ENCODE peak calls at places on chromosomes 2 and 18, in four cellular contexts. I, D, N and L are unnamed samples.

GRCh38 chr2:62570861-62571698 is 65.1 kb upstream of the TMEM17 start:
- DNase-seq in D (no peak), N (peak), I (peak), L (no peak)

GRCh38 chr2:36915627-36916026 is 50.7 kb downstream of the STRN start:
- DNase-seq in D (no peak), N (no peak), I (no peak), L (no peak)

GRCh38 chr2:42314892-42315468 is 46.0 kb downstream of the COX7A2L start:
- DNase-seq in I (peak), N (no peak), D (no peak), L (no peak)

GRCh38 chr2:238502088-238502810 is 75.5 kb downstream of the ASB1 start:
- DNase-seq in N (no peak), D (peak), I (no peak), L (peak)

GRCh38 chr2:151775057-151775740 is 40.9 kb upstream of the NEB start:
- DNase-seq in D (no peak), N (no peak), I (peak), L (no peak)

GRCh38 chr2:26238301-26238958 is 6.0 kb downstream of the HADHA start:
- DNase-seq in I (peak), N (no peak), D (no peak), L (no peak)

GRCh38 chr18:74803769-74804168 is 206.1 kb downstream of the ZNF407 start:
- DNase-seq in D (no peak), N (peak), I (no peak), L (no peak)

GRCh38 chr2:58207189-58207588 is 33.9 kb downstream of the FANCL start:
- DNase-seq in D (no peak), I (no peak), N (no peak), L (no peak)

GRCh38 chr2:155494744-155495143 is 796.2 kb downstream of the KCNJ3 start:
- DNase-seq in D (no peak), I (no peak), N (no peak), L (no peak)

GRCh38 chr2:180985771-180986395 is 5.5 kb downstream of the UBE2E3 start:
- DNase-seq in D (no peak), I (no peak), N (no peak), L (no peak)

GRCh38 chr18:50813353-50813752 is 6.5 kb downstream of the MRO start:
- DNase-seq in N (no peak), D (no peak), I (no peak), L (no peak)

GRCh38 chr18:48318481-48318880 is 90.7 kb downstream of the ZBTB7C start:
- DNase-seq in I (no peak), N (no peak), D (peak), L (no peak)

GRCh38 chr18:987325-988186 is 82.9 kb downstream of the ADCYAP1 start:
- DNase-seq in D (no peak), N (peak), I (peak), L (no peak)

GRCh38 chr2:97743913-97744312 is 30.5 kb downstream of the ZAP70 start:
- DNase-seq in I (no peak), N (no peak), D (no peak), L (no peak)

GRCh38 chr18:4444306-4444705 is 10.8 kb downstream of the DLGAP1 start:
- DNase-seq in D (no peak), I (no peak), N (no peak), L (no peak)

GRCh38 chr2:12861344-12861942 is 144.7 kb downstream of the TRIB2 start:
- DNase-seq in I (peak), D (no peak), N (no peak), L (no peak)

GRCh38 chr2:40244251-40245010 is 207.5 kb downstream of the SLC8A1 start:
- DNase-seq in I (peak), D (no peak), N (peak), L (no peak)

GRCh38 chr2:144718376-144718775 is 198.5 kb upstream of the ZEB2 start:
- DNase-seq in D (no peak), N (no peak), I (no peak), L (no peak)

GRCh38 chr18:77057043-77057442 is 75.5 kb downstream of the MBP start:
- DNase-seq in D (no peak), N (no peak), I (no peak), L (no peak)

GRCh38 chr2:119432882-119433522 is 1.3 kb downstream of the TMEM37 start:
- DNase-seq in D (no peak), N (no peak), I (no peak), L (no peak)

GRCh38 chr18:9711361-9712129 is 3.4 kb downstream of the RAB31 start:
- DNase-seq in D (no peak), I (no peak), N (no peak), L (no peak)

GRCh38 chr18:75208055-75208835 is 694 bp downstream of the PTGR3 start:
- DNase-seq in D (peak), N (peak), I (peak), L (no peak)

GRCh38 chr2:145541028-145541427 is 1021.1 kb upstream of the ZEB2 start:
- DNase-seq in D (no peak), N (no peak), I (no peak), L (no peak)

GRCh38 chr2:75765798-75766197 is 55.1 kb upstream of the GCFC2 start:
- DNase-seq in N (no peak), D (no peak), I (no peak), L (no peak)

GRCh38 chr2:176781570-176782217 is 430.9 kb upstream of the HNRNPA3 start:
- DNase-seq in N (no peak), D (no peak), I (no peak), L (no peak)
- TF ChIP-seq CTCF in N (no peak), D (no peak), I (no peak), L (no peak)

DNA sequence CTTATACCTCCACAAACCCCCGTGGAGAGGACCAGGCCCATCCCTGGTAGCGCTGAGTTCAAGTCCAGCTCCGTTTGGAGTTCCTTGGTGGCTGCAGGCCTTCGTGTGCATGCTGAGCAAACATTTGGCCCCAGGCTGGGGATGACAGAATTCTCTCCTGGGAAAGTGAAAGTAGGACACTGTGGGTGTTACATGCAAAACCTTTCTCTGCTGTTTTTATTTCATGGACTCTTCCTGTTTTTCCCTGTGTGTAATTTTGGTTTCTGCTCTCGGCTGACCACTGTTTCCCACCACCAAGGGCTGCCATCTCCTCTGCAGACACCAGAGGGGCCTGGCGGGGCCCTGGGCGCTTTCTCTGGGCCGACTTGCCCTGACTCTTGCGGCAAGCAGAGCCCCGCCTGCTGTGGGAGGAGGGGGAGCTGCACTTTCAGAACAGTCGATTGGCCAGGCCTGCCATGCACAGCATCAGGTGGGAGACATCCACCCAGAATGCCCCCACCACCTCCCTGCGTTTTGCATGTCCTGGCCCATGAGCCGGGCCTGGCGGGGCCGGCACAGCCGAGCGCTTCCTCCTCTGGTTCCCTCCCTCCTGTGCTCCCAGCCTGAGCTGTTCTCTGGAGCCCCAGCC is 102.4 kb downstream of the CABLES1 start:
- DNase-seq in I (peak), N (peak), D (peak), L (no peak)
- TF ChIP-seq CTCF in I (peak), N (peak), D (no peak), L (peak)

GRCh38 chr2:105621038-105621437 is 123.7 kb upstream of the NCK2 start:
- DNase-seq in I (no peak), N (no peak), D (no peak), L (no peak)

GRCh38 chr2:105612049-105612448 is 132.7 kb upstream of the NCK2 start:
- DNase-seq in N (no peak), I (no peak), D (no peak), L (no peak)

GRCh38 chr2:105618351-105618659 is 126.4 kb upstream of the NCK2 start:
- DNase-seq in D (no peak), I (no peak), N (no peak), L (no peak)

GRCh38 chr2:105615352-105615751 is 129.4 kb upstream of the NCK2 start:
- DNase-seq in N (no peak), I (no peak), D (no peak), L (no peak)

DNA sequence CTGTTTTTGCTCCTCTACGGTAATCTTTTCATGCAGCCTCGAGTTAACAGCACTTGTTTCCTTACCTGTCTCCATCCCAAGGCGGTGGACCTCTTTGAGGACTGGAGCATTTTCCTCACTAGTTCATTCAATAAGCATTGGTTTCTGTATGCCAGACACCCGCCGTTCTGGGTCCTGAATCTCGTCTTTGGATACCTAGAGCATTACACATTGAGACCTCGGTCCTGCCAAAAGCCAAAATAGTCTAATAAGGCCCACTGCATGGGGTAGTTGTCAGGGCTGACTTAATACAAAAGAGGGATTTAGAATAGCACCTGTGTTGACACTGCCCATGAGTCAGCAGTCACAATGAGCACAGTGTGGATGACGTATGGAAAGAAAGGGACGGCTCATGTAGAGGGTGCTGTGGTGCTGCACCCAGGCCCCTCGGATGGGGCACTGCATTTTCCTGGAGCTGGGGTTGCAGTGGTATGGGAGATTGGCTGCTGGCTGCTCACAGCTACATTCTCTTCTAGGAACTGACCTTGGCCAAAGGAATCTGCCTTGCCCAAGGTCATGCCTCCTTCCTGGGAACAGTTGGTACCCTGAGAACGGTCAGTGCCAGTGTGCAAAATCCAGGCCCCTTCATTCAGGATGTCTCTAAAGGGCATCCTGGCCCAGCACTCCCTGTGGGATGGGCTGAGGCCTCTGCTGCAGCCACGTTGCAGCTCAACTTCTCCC is 126.9 kb upstream of the NCK2 start:
- DNase-seq in D (no peak), I (no peak), N (no peak), L (no peak)
- TF ChIP-seq CTCF in D (no peak), I (no peak), N (no peak), L (no peak)

GRCh38 chr2:175256806-175257585 is 75.5 kb upstream of the ATP5MC3 start:
- DNase-seq in I (no peak), D (peak), N (no peak), L (no peak)

GRCh38 chr2:175247159-175247558 is 65.6 kb upstream of the ATP5MC3 start:
- DNase-seq in N (peak), I (no peak), D (no peak), L (no peak)

GRCh38 chr2:175253871-175254270 is 72.4 kb upstream of the ATP5MC3 start:
- DNase-seq in I (no peak), N (no peak), D (no peak), L (no peak)

GRCh38 chr2:175251425-175252041 is 70.0 kb upstream of the ATP5MC3 start:
- DNase-seq in N (no peak), I (peak), D (no peak), L (no peak)
- TF ChIP-seq CTCF in N (peak), I (peak), D (peak), L (peak)

DNA sequence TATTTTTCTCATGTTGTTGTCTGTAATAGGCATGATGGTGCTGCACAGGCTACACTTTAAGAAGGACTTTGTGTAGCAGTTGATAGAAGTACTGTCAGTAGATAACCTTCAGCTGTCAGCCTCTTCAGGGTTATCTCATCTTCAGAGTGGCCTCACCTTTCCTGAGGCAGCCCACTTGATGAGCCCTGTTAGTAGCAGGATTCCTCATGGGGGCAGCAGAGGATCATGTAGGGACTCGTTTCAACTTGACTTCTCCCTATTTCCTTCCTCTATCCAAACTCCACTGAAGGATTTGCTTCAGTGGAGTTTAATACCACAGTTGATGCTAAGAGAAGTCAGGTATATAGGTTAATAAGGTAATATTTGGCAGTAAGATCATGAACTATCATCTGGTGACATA is 530.3 kb upstream of the FSIP2 start:
- DNase-seq in I (no peak), D (no peak), N (no peak), L (no peak)
- TF ChIP-seq CTCF in I (no peak), D (no peak), N (no peak), L (peak)

GRCh38 chr2:74488643-74489481 is 6.0 kb downstream of the TTC31 start:
- DNase-seq in N (no peak), D (peak), I (no peak), L (no peak)
- TF ChIP-seq CTCF in N (no peak), D (no peak), I (no peak), L (no peak)

DNA sequence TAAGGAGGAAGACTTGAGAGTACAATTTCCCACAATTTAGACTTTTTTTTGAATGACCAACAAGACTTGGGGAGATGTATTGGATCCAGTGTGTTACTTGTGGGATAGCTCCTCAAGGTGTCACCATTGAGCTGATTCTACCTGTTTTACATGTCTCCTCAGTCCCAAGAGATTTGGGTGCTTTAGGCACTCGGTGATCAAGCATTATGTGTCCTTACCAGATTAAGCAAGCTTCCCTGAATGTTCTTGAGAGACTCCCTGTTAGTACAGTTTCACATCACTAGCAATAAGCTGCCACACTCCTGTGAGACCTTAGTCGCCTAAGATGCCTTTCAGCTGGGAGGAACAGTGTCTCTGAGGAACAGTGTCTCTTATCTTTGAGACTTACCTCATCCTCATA is 384.3 kb upstream of the SYT4 start:
- DNase-seq in I (peak), D (no peak), N (no peak), L (no peak)
- TF ChIP-seq CTCF in I (peak), D (no peak), N (no peak), L (peak)

GRCh38 chr2:96739633-96740428 is at the start of gene LMAN2L:
- DNase-seq in D (peak), I (peak), N (peak), L (peak)
- TF ChIP-seq CTCF in D (no peak), I (no peak), N (no peak), L (no peak)

DNA sequence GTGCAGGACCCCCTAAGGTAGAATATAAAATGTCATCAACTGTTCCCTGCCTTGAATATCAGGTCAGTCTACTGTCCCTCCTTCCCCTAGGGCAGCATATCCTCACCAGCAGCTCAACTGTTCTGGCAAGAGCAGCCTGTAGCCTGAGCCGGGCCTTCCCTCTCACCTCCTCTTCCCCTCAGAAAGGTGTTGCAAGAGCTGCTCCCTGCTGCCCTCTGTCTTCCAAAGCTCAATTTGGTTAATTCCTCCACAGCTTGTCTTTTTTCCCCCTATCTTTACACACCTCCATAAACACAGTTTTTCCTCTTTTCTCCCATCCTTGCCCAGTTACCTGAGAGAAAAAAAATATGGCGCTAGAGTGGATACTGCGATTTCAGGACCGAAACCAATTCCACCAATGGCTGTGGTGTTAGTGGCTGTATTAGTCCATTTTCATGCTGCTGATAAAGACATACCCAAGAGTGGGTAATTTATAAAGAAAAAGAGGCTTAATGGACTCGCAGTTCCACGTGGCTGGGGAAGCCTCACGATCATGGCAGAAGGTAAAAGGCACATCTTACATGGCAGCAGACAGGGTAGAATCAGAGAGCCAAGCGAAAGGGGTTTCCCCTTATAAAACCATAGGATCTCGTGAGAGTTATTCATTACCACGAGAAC is 184.7 kb downstream of the MREG start:
- DNase-seq in I (peak), N (peak), D (no peak), L (no peak)
- TF ChIP-seq CTCF in I (peak), N (peak), D (peak), L (peak)